ENCODE peak calls at places on chromosomes 2 and 18, in ten cellular contexts. Q is GM12878, S is PC-9, D is HCT116, F is mammary epithelial cell, I is OCI-LY7, L is fibroblast of lung, B is DND-41, J is GM23338, O is neural progenitor cell. E is an unnamed sample. For H3K4me1 and H3K79me2, the result is how much of the 10 kb centered on the place peaks cover.

GRCh38 chr2:3399829-3400228 is 20.3 kb downstream of the TRAPPC12 start:
- DNase-seq in L (no peak), O (peak), F (no peak), I (no peak), S (no peak), Q (no peak), D (no peak), B (no peak), J (peak), E (no peak)

GRCh38 chr18:12287684-12288405 is 20.2 kb upstream of the TUBB6 start:
- DNase-seq in L (peak), O (peak), J (peak), S (peak), D (peak), B (no peak), I (no peak), Q (no peak), F (peak), E (peak)

GRCh38 chr2:16196687-16197503 is 256.5 kb downstream of the MYCN start:
- DNase-seq in O (no peak), Q (no peak), I (no peak), B (no peak), S (no peak), F (no peak), J (no peak), L (no peak), D (no peak), E (no peak)

GRCh38 chr18:70260683-70261082 is 28.2 kb upstream of the SOCS6 start:
- DNase-seq in D (no peak), J (no peak), F (no peak), L (no peak), O (no peak), S (no peak), B (no peak), I (no peak), Q (no peak), E (no peak)

GRCh38 chr2:41947701-41948396 is 100.0 kb upstream of the PKDCC start:
- DNase-seq in Q (no peak), J (peak), L (no peak), S (no peak), F (no peak), B (no peak), I (no peak), O (peak), D (no peak), E (no peak)

GRCh38 chr2:40405440-40405839 is 46.5 kb downstream of the SLC8A1 start:
- DNase-seq in O (no peak), J (no peak), B (no peak), S (no peak), L (no peak), F (no peak), D (no peak), I (no peak), Q (no peak), E (no peak)

GRCh38 chr2:100941646-100942240 is 60.3 kb upstream of the RPL31 start:
- DNase-seq in D (no peak), J (no peak), L (peak), Q (no peak), F (no peak), S (no peak), B (no peak), O (no peak), I (no peak), E (no peak)

GRCh38 chr2:69253033-69253535 is 133.9 kb downstream of the GFPT1 start:
- DNase-seq in S (no peak), B (no peak), O (no peak), Q (no peak), I (no peak), D (no peak), F (no peak), L (peak), J (no peak), E (peak)

GRCh38 chr18:34942975-34943374 is 98.2 kb upstream of the MAPRE2 start:
- DNase-seq in Q (no peak), O (peak), L (no peak), J (peak), D (no peak), F (no peak), B (no peak), I (no peak), S (no peak), E (no peak)

GRCh38 chr2:76763276-76763675 is 758.9 kb downstream of the LRRTM4 start:
- DNase-seq in D (no peak), J (no peak), S (no peak), I (no peak), F (no peak), O (no peak), L (no peak), B (no peak), Q (no peak), E (no peak)

GRCh38 chr2:79530443-79530842 is 17.6 kb downstream of the CTNNA2 start:
- DNase-seq in F (no peak), D (no peak), J (peak), O (peak), S (no peak), B (no peak), Q (no peak), I (no peak), L (no peak), E (no peak)

GRCh38 chr2:35343135-35343534 is 1012.4 kb upstream of the CRIM1 start:
- DNase-seq in Q (no peak), F (no peak), B (no peak), I (peak), L (no peak), D (no peak), S (no peak), J (peak), O (peak), E (peak)

GRCh38 chr2:220660277-220661155 is 911.6 kb downstream of the EPHA4 start:
- DNase-seq in F (peak), S (peak), I (no peak), J (peak), O (no peak), L (peak), B (no peak), Q (no peak), D (no peak), E (no peak)

GRCh38 chr18:31596081-31596872 is 4.6 kb downstream of the TTR start:
- DNase-seq in F (no peak), S (no peak), D (no peak), Q (no peak), J (no peak), L (no peak), O (no peak), I (no peak), B (no peak), E (no peak)

GRCh38 chr2:219104107-219105050 is 43.7 kb upstream of the IHH start:
- DNase-seq in S (no peak), L (peak), J (peak), D (peak), O (peak), I (peak), Q (no peak), F (peak), B (peak), E (peak)

GRCh38 chr2:27081984-27082772 is 3.8 kb downstream of the EMILIN1 start:
- DNase-seq in O (no peak), D (no peak), F (no peak), B (no peak), Q (no peak), I (no peak), S (no peak), J (no peak), L (no peak), E (no peak)

GRCh38 chr2:96927420-96928171 is 57.7 kb upstream of the SEMA4C start:
- DNase-seq in L (no peak), F (peak), O (no peak), B (no peak), Q (no peak), J (no peak), S (no peak), I (no peak), D (no peak), E (no peak)

GRCh38 chr18:74745658-74746403 is 148.2 kb downstream of the ZNF407 start:
- DNase-seq in S (peak), J (no peak), D (peak), O (no peak), B (no peak), F (peak), Q (no peak), I (no peak), L (peak), E (peak)

GRCh38 chr2:105403785-105404698 is 5.2 kb upstream of the FHL2 start:
- DNase-seq in L (peak), J (peak), S (peak), D (peak), O (no peak), B (no peak), I (no peak), F (peak), Q (no peak), E (peak)

GRCh38 chr18:21196426-21196825 is 45.6 kb upstream of the GREB1L start:
- DNase-seq in J (no peak), S (no peak), D (no peak), I (no peak), L (no peak), O (no peak), F (no peak), B (no peak), Q (no peak), E (no peak)

GRCh38 chr18:21187886-21188285 is 54.1 kb upstream of the GREB1L start:
- DNase-seq in L (no peak), J (no peak), B (no peak), D (no peak), I (no peak), Q (no peak), F (no peak), S (no peak), O (no peak), E (no peak)

GRCh38 chr18:21191596-21192307 is 50.3 kb upstream of the GREB1L start:
- DNase-seq in D (peak), S (no peak), L (peak), J (peak), I (peak), B (peak), O (peak), F (peak), Q (no peak), E (peak)

GRCh38 chr18:21194871-21195771 is 46.9 kb upstream of the GREB1L start:
- DNase-seq in B (no peak), Q (no peak), L (peak), D (peak), S (peak), F (peak), J (peak), O (peak), I (peak), E (peak)

DNA sequence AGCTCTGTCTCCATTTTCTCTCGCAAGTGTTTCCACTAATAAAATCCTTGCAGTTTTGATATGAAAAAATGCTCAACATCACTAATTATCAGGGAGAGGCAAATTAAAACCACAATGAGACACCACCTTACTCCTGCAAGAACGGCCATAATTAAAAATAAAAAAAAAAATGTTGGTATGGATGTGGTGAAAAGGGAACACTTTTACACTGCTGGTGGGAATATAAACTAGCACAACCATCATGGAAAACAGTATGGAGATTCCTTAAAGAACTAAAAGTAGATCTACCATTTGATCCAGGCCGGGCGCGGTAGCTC is 49.8 kb upstream of the GREB1L start:
- DNase-seq in F (no peak), Q (no peak), B (no peak), L (no peak), D (no peak), I (no peak), S (no peak), O (no peak), J (no peak), E (no peak)
- TF ChIP-seq CTCF in F (no peak), Q (no peak), B (no peak), L (no peak), D (no peak), I (peak), S (peak), O (no peak), J (no peak), E (no peak)

GRCh38 chr2:42963452-42964068 is 171.2 kb upstream of the HAAO start:
- DNase-seq in D (no peak), B (no peak), O (no peak), I (no peak), S (no peak), L (no peak), Q (no peak), J (no peak), F (no peak), E (no peak)
- H3K4me1 ChIP-seq in D (under half), B (under half), O (under half), I (under half), S (half or more), L (under half), Q (under half), J (under half), F (under half), E (under half)

GRCh38 chr2:196137271-196137670 is 34.1 kb downstream of the STK17B start:
- DNase-seq in B (no peak), J (no peak), O (no peak), S (no peak), L (peak), Q (no peak), I (no peak), F (no peak), D (no peak), E (no peak)

GRCh38 chr2:196143641-196144236 is 27.6 kb downstream of the STK17B start:
- DNase-seq in D (no peak), J (no peak), Q (no peak), O (no peak), I (no peak), L (peak), S (no peak), B (no peak), F (no peak), E (no peak)

GRCh38 chr2:196144513-196145126 is 26.8 kb downstream of the STK17B start:
- DNase-seq in O (no peak), J (no peak), L (no peak), B (no peak), D (no peak), F (no peak), I (no peak), Q (no peak), S (no peak), E (no peak)

GRCh38 chr2:196136151-196136550 is 35.2 kb downstream of the STK17B start:
- DNase-seq in F (no peak), O (no peak), Q (no peak), D (no peak), S (no peak), J (no peak), I (no peak), L (no peak), B (no peak), E (no peak)

DNA sequence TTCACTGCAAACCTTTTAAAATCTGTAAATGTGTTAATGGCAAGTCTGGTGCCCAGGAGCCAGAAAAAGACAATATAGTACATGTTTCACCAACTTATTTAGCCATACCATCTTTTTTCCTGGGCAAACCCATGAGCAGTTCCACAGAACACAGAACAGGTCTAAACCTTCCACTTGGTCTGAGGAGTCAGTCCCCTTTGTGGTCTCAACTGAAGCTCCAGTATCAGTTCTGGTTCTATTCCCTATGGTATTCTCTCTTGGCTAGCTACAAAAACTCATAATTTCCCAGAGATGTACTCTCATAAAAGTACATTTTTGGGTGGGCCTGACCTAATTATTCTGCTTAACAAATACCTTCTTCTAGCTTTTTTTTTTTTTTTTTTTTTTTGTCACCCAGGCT is 31.2 kb downstream of the STK17B start:
- DNase-seq in B (no peak), Q (no peak), O (no peak), I (no peak), L (no peak), S (no peak), J (no peak), D (no peak), F (no peak), E (no peak)
- H3K79me2 ChIP-seq in B (under half), Q (under half), O (under half), I (under half), L (under half), S (under half), J (under half), D (under half), F (under half), E (under half)

DNA sequence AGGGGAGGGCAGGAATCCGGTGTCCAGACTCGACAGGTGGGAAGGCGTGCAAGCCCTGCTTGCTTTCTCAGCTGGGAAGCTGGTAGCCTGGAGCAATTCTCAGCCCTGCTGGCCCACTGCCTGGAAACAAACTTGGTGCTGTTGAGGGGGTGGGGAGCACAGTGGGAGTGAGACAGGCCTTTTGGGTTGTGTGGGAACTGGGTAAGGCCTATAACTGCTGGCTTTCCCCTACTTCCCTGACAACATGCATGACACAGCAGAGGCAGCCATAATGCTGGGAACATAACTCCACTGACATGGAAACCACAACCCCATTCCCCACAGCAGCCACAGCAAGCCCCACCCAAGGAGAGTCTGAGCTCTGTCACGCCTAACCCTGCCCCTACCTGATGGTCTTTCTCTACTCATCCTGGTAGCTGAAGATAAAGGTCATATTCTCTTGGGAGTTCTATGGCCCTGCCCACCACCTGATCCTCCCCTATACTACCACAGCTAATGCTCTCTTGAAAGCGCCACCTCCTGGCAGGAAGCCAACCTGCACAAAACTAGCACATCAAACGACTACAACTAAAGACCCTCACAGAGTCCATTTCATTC is 122.9 kb upstream of the ACVR1C start:
- DNase-seq in S (no peak), F (peak), J (peak), B (peak), O (peak), I (peak), Q (peak), L (peak), D (no peak), E (no peak)
- TF ChIP-seq CTCF in S (no peak), F (no peak), J (peak), B (peak), O (peak), I (peak), Q (peak), L (no peak), D (no peak), E (no peak)

GRCh38 chr2:233113114-233113452 is 52.9 kb downstream of the INPP5D start:
- DNase-seq in J (no peak), L (no peak), S (no peak), B (no peak), F (no peak), D (no peak), I (no peak), Q (no peak), O (no peak), E (no peak)
- H3K4me1 ChIP-seq in J (under half), L (under half), S (under half), B (under half), F (under half), D (under half), I (under half), Q (under half), O (under half), E (under half)

GRCh38 chr2:45734952-45735351 is 83.5 kb downstream of the PRKCE start:
- DNase-seq in Q (no peak), D (no peak), B (peak), L (no peak), S (no peak), J (no peak), I (no peak), F (no peak), O (no peak), E (no peak)
- H3K79me2 ChIP-seq in Q (under half), D (under half), B (under half), L (under half), S (under half), J (under half), I (under half), F (under half), O (under half), E (under half)